ENCODE peak calls at places on chromosome 22, in four cellular contexts. L is right atrium auricular region, O is AG09309, X is heart left ventricle. I is an unnamed sample.

GRCh38 chr22:48856308-48856615 is 971.4 kb downstream of the BRD1 start:
- DNase-seq in L (no peak), X (no peak), O (no peak), I (no peak)

GRCh38 chr22:18078329-18079041 is 695 bp downstream of the PEX26 start:
- DNase-seq in O (no peak), X (no peak), L (no peak), I (peak)

GRCh38 chr22:28034145-28034759 is 115.2 kb upstream of the PITPNB start:
- DNase-seq in L (no peak), X (peak), O (no peak), I (no peak)

GRCh38 chr22:27183474-27183873 is 526.1 kb downstream of the MIAT start:
- DNase-seq in L (no peak), O (no peak), X (no peak), I (no peak)

GRCh38 chr22:42343551-42344081 is 73.2 kb upstream of the TCF20 start:
- DNase-seq in L (no peak), X (no peak), O (no peak), I (no peak)

GRCh38 chr22:45155050-45155840 is 8.5 kb upstream of the NUP50 start:
- DNase-seq in O (peak), L (no peak), X (no peak), I (peak)

GRCh38 chr22:37870273-37870672 is 21.1 kb downstream of the EIF3L start:
- DNase-seq in O (no peak), X (no peak), L (no peak), I (no peak)

GRCh38 chr22:35930933-35931332 is 97.7 kb downstream of the RBFOX2 start:
- DNase-seq in L (no peak), X (no peak), O (peak), I (peak)

GRCh38 chr22:36299295-36299694 is 46.4 kb downstream of the APOL1 start:
- DNase-seq in X (peak), L (no peak), O (no peak), I (no peak)

GRCh38 chr22:38570841-38571364 is 920 bp upstream of the DMC1 start:
- DNase-seq in L (no peak), X (peak), O (no peak), I (peak)

GRCh38 chr22:43919106-43919965 is 4.3 kb upstream of the PNPLA3 start:
- DNase-seq in X (peak), O (no peak), L (no peak), I (peak)

GRCh38 chr22:20815477-20816050 is 41.7 kb downstream of the SERPIND1 start:
- DNase-seq in L (no peak), X (no peak), O (no peak), I (no peak)

GRCh38 chr22:27461470-27461869 is 340.1 kb downstream of the MN1 start:
- DNase-seq in O (peak), X (no peak), L (no peak), I (peak)

GRCh38 chr22:44400763-44401060 is 88.0 kb upstream of the SHISAL1 start:
- DNase-seq in L (no peak), O (no peak), X (no peak), I (no peak)

GRCh38 chr22:33101550-33101949 is 43.4 kb upstream of the SYN3 start:
- DNase-seq in L (no peak), O (no peak), X (no peak), I (no peak)

GRCh38 chr22:44207981-44208317 is 27.2 kb downstream of the PARVG start:
- DNase-seq in X (no peak), L (no peak), O (no peak), I (no peak)

GRCh38 chr22:27262371-27262770 is 539.2 kb downstream of the MN1 start:
- DNase-seq in L (no peak), O (no peak), X (no peak), I (no peak)

GRCh38 chr22:22948651-22949611 is 61.3 kb downstream of the IGLL5 start:
- DNase-seq in O (peak), L (peak), X (peak), I (peak)

GRCh38 chr22:42976534-42976933 is 38.4 kb downstream of the PACSIN2 start:
- DNase-seq in X (no peak), O (no peak), L (no peak), I (no peak)

GRCh38 chr22:22193923-22194322 is 50.7 kb upstream of the VPREB1 start:
- DNase-seq in X (no peak), O (no peak), L (no peak), I (no peak)

GRCh38 chr22:48888466-48889208 is 939.0 kb downstream of the BRD1 start:
- DNase-seq in O (no peak), X (no peak), L (no peak), I (no peak)

GRCh38 chr22:16915711-16916110 is 90.5 kb upstream of the XKR3 start:
- DNase-seq in X (no peak), O (no peak), L (no peak), I (no peak)

GRCh38 chr22:46038516-46039430 is 61.8 kb upstream of the WNT7B start:
- DNase-seq in L (no peak), O (no peak), X (no peak), I (no peak)

GRCh38 chr22:47274196-47274595 is 511.7 kb downstream of the TBC1D22A start:
- DNase-seq in L (no peak), X (no peak), O (no peak), I (no peak)

GRCh38 chr22:37735054-37735453 is 38.2 kb downstream of the TRIOBP start:
- DNase-seq in X (no peak), L (peak), O (no peak), I (no peak)

GRCh38 chr22:43014876-43015676 is at the start of gene PACSIN2:
- DNase-seq in O (peak), X (peak), L (peak), I (peak)

GRCh38 chr22:45535400-45535799 is 32.7 kb downstream of the FBLN1 start:
- DNase-seq in O (no peak), X (no peak), L (no peak), I (no peak)

GRCh38 chr22:46082633-46083032 is 67.7 kb upstream of the PPARA start:
- DNase-seq in O (no peak), L (no peak), X (no peak), I (peak)

GRCh38 chr22:20979243-20979809 is 2.8 kb upstream of the LZTR1 start:
- DNase-seq in O (no peak), X (peak), L (no peak), I (peak)

GRCh38 chr22:22796729-22797128 is 90.9 kb upstream of the IGLL5 start:
- DNase-seq in O (no peak), L (no peak), X (no peak), I (no peak)

GRCh38 chr22:28015676-28016601 is 96.9 kb upstream of the PITPNB start:
- DNase-seq in L (no peak), X (peak), O (no peak), I (no peak)

GRCh38 chr22:27378343-27378800 is 423.2 kb downstream of the MN1 start:
- DNase-seq in O (no peak), L (no peak), X (no peak), I (no peak)

GRCh38 chr22:48945621-48946458 is 881.8 kb downstream of the BRD1 start:
- DNase-seq in O (no peak), X (no peak), L (peak), I (no peak)

GRCh38 chr22:25449781-25450317 is 114.6 kb upstream of the GRK3 start:
- DNase-seq in O (no peak), L (no peak), X (no peak), I (peak)
- H3K4me3 ChIP-seq in O (peak), L (no peak), X (no peak), I (peak)

DNA sequence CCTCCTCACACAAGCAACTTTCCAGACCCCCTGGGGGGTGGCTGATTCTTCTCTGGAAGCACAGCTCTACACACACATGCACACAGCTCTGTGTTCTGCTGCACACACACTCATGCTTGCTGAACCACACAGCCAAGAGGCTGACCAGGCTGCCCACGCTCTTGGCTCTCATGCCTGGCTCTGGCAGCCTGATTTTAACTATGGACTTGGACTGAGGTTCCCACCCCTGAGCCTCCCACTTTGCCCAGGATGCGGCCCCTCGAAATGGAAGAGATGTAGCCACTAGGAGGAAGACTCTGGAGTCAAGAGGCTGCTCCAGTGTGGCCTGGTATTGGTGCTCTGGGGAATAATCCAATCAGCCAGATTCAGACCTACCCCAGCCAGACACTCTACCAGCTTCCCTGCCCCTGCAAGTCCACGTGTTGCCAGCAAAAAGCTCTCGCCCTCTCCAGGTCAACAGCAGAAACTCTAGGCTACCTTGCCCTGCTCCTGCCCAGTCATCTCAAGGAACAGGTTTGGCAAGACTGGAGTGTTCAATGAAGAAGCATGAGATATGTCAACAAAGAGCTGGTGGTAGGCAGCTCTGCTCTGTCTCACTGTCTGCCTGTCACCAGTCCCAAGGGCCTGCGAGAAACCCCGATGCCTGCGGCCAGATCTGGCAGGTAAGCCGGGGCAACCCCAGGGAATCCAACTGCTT is 8.8 kb upstream of the CASTOR1 start:
- DNase-seq in L (no peak), O (no peak), X (no peak), I (no peak)
- TF ChIP-seq CTCF in L (no peak), O (no peak), X (no peak), I (no peak)

GRCh38 chr22:50475652-50476002 is 792 bp upstream of the SBF1 start:
- DNase-seq in L (no peak), O (no peak), X (no peak), I (no peak)
- H3K4me3 ChIP-seq in L (no peak), O (peak), X (peak), I (no peak)

DNA sequence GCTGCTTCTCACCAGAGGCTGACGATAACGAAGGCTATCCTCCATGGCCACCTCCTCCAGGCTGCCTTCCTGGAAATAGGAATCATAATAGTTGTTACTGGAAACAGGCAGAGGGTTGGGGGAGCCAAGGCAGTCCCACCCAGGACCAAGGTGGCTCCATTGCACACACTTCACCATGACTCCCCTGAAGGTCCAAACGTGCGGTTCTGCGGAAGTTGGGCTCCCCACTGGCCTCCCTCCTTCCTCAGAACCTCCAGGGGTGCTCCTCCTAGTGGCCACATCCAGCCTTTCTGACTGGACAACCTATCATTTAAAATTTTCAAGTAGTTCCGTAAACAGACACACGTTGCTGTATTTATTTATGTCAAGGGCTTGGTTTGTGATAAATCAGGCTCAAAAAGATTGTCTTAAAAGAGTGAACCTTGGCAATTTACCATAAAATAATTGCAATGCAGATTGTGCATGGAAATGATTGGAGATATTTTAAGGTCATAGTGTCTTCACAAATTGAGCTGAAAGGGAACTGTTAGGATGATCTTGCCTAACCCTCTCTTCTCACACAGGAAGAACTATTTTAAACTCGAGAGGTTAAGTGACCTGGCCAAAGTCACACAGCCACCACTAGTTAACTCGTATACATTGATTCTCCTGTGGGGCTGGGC is 1.4 kb upstream of the TCN2 start:
- DNase-seq in X (no peak), O (no peak), L (peak), I (peak)
- TF ChIP-seq CTCF in X (peak), O (peak), L (peak), I (peak)

GRCh38 chr22:40499187-40499753 is 128.9 kb downstream of the SGSM3 start:
- DNase-seq in X (no peak), O (peak), L (peak), I (peak)
- H3K4me3 ChIP-seq in X (no peak), O (no peak), L (no peak), I (no peak)

I was measured in fibroblast of the aortic adventitia.